ENCODE peak calls at places on chromosomes 4 and X, in five cellular contexts. M, F, A, Y and Q are unnamed samples.

GRCh38 chrX:31499120-31499519 is 427.3 kb upstream of the FTHL17 start:
- DNase-seq in M (peak), Y (no peak), A (peak), F (no peak), Q (no peak)

GRCh38 chrX:1502241-1502640 is 34.7 kb downstream of the P2RY8 start:
- DNase-seq in Y (no peak), F (no peak), A (no peak), M (no peak), Q (no peak)

GRCh38 chr4:188911199-188911598 is 772.0 kb downstream of the TRIML1 start:
- DNase-seq in Y (no peak), A (no peak), M (no peak), F (no peak), Q (no peak)

GRCh38 chr4:6472387-6473263 is at the start of gene PPP2R2C:
- DNase-seq in M (no peak), F (no peak), Y (no peak), A (no peak), Q (no peak)

GRCh38 chrX:1411331-1411730 is 19.4 kb upstream of the SLC25A6 start:
- DNase-seq in A (no peak), M (no peak), F (no peak), Y (no peak), Q (no peak)

GRCh38 chr4:39062094-39062493 is at the start of gene KLHL5:
- DNase-seq in M (no peak), F (no peak), A (no peak), Y (no peak), Q (no peak)

GRCh38 chr4:47442980-47443379 is 20.5 kb downstream of the COMMD8 start:
- DNase-seq in M (no peak), A (no peak), F (no peak), Y (no peak), Q (no peak)

GRCh38 chr4:108902769-108903168 is 139.9 kb upstream of the ETNPPL start:
- DNase-seq in Y (no peak), A (no peak), F (no peak), M (no peak), Q (no peak)

GRCh38 chr4:98094118-98094517 is 49.2 kb downstream of the STPG2 start:
- DNase-seq in M (peak), Y (no peak), F (no peak), A (no peak), Q (no peak)

GRCh38 chrX:119692241-119693031 is 532 bp downstream of the SEPTIN6 start:
- DNase-seq in Y (no peak), M (peak), A (peak), F (peak), Q (no peak)

GRCh38 chr4:42478509-42478908 is 81.2 kb downstream of the SHISA3 start:
- DNase-seq in A (no peak), F (no peak), M (no peak), Y (no peak), Q (no peak)

GRCh38 chr4:109433281-109434006 is at the start of gene SEC24B:
- DNase-seq in F (peak), M (peak), Y (peak), A (peak), Q (no peak)

GRCh38 chrX:33741807-33742206 is 390.3 kb downstream of the FAM47A start:
- DNase-seq in A (no peak), F (no peak), Y (no peak), M (no peak), Q (no peak)

GRCh38 chrX:130631011-130631410 is 229.2 kb downstream of the RBMX2 start:
- DNase-seq in M (no peak), Y (no peak), A (no peak), F (no peak), Q (peak)